ENCODE peak calls at places on chromosomes 13 and 19, in seven cellular contexts. G is anterior cingulate cortex; F is foreskin fibroblast; N is stimulated activated effector memory CD8-positive, alpha-beta T cell treated with anti-CD3 and anti-CD28 coated beads, Interleukin-12 subunit alpha, Interleukin-12 subunit beta, amount 100 ng/mL, for 72 hours; I is heart right ventricle; T is stimulated activated CD4-positive, alpha-beta T cell treated with anti-CD3 and anti-CD28 coated beads, Interleukin-1b, Interleukin-23, amount 100 ng/mL, for 48 hours; D is endothelial cell of umbilical vein. L is an unnamed sample.

GRCh38 chr19:14361824-14362223 is 19.4 kb upstream of the ADGRE5 start:
- DNase-seq in G (no peak), F (peak), N (no peak), I (no peak), T (no peak), D (no peak), L (no peak)

GRCh38 chr19:36245210-36246005 is 30.5 kb downstream of the ZNF146 start:
- DNase-seq in G (no peak), F (no peak), N (no peak), I (no peak), T (no peak), D (no peak), L (peak)

GRCh38 chr19:35870798-35871197 is 2.4 kb downstream of the APLP1 start:
- DNase-seq in G (no peak), F (no peak), N (no peak), I (no peak), T (no peak), D (no peak), L (no peak)

GRCh38 chr13:99062593-99062992 is 84.7 kb upstream of the DOCK9 start:
- DNase-seq in G (no peak), F (peak), N (no peak), I (peak), T (no peak), D (peak), L (peak)

GRCh38 chr13:51260154-51260553 is 38.0 kb downstream of the FAM124A start:
- DNase-seq in G (no peak), F (no peak), N (no peak), I (no peak), T (no peak), D (no peak), L (no peak)

GRCh38 chr13:58300974-58301681 is 669.6 kb downstream of the PCDH17 start:
- DNase-seq in G (no peak), F (no peak), N (no peak), I (no peak), T (no peak), D (no peak), L (no peak)

GRCh38 chr13:41005709-41006108 is 13.4 kb downstream of the ELF1 start:
- DNase-seq in G (no peak), F (no peak), N (no peak), I (no peak), T (no peak), D (no peak), L (no peak)

GRCh38 chr13:32852568-32852967 is 163.7 kb upstream of the KL start:
- DNase-seq in G (no peak), F (no peak), N (peak), I (no peak), T (no peak), D (no peak), L (no peak)

GRCh38 chr19:18393836-18394235 is 3.6 kb downstream of the LRRC25 start:
- DNase-seq in G (no peak), F (no peak), N (no peak), I (no peak), T (no peak), D (no peak), L (no peak)

GRCh38 chr13:91058066-91058465 is 289.4 kb upstream of the MIR17HG start:
- DNase-seq in G (no peak), F (no peak), N (no peak), I (no peak), T (no peak), D (no peak), L (no peak)

GRCh38 chr13:108214511-108215383 is 589 bp downstream of the LIG4 start:
- DNase-seq in G (no peak), F (no peak), N (no peak), I (peak), T (no peak), D (no peak), L (no peak)

GRCh38 chr13:106561551-106562170 is 6.3 kb downstream of the ARGLU1 start:
- DNase-seq in G (no peak), F (no peak), N (peak), I (no peak), T (peak), D (peak), L (no peak)

GRCh38 chr19:45160870-45161714 is at the start of gene NKPD1:
- DNase-seq in G (no peak), F (no peak), N (peak), I (no peak), T (no peak), D (no peak), L (no peak)

GRCh38 chr13:75197803-75198202 is 284.2 kb downstream of the TBC1D4 start:
- DNase-seq in G (no peak), F (no peak), N (no peak), I (no peak), T (no peak), D (no peak), L (no peak)

GRCh38 chr19:12581100-12581499 is 29.5 kb downstream of the ZNF490 start:
- DNase-seq in G (no peak), F (no peak), N (no peak), I (no peak), T (no peak), D (no peak), L (no peak)